ENCODE peak calls at places on chromosomes 13 and 19, in seven cellular contexts. R, K, B, I, A, Q and G are unnamed samples.

GRCh38 chr13:98492335-98493034 is 84.4 kb downstream of the STK24 start:
- DNase-seq in R (no peak), K (no peak), B (no peak), I (peak; percentile 82), A (peak; percentile 39), Q (peak; percentile 50), G (no peak)

GRCh38 chr19:18669524-18669817 is 14.0 kb upstream of the CRTC1 start:
- DNase-seq in R (no peak), K (no peak), B (no peak), I (peak; percentile 36), A (no peak), Q (peak; percentile 72), G (no peak)

GRCh38 chr19:51719251-51719901 is 4.4 kb downstream of the HAS1 start:
- DNase-seq in R (no peak), K (no peak), B (no peak), I (no peak), A (no peak), Q (no peak), G (no peak)

GRCh38 chr13:29750178-29750530 is 100.3 kb downstream of the UBL3 start:
- DNase-seq in R (no peak), K (no peak), B (no peak), I (no peak), A (no peak), Q (no peak), G (no peak)

GRCh38 chr19:23436318-23436717 is 41.0 kb upstream of the ZNF91 start:
- DNase-seq in R (no peak), K (no peak), B (no peak), I (no peak), A (no peak), Q (no peak), G (no peak)

GRCh38 chr19:15195381-15195964 is 5.3 kb downstream of the NOTCH3 start:
- DNase-seq in R (no peak), K (peak; percentile 93), B (peak; percentile 95), I (peak; percentile 53), A (peak; percentile 62), Q (peak; percentile 61), G (no peak)

GRCh38 chr13:93304134-93304533 is 77.5 kb downstream of the GPC6 start:
- DNase-seq in R (no peak), K (no peak), B (no peak), I (no peak), A (no peak), Q (no peak), G (no peak)

GRCh38 chr19:35347171-35347929 is at the start of gene FFAR1:
- DNase-seq in R (no peak), K (peak; percentile 68), B (peak; percentile 51), I (no peak), A (no peak), Q (no peak), G (no peak)

GRCh38 chr13:32381539-32381938 is 46.4 kb downstream of the N4BP2L1 start:
- DNase-seq in R (no peak), K (no peak), B (no peak), I (peak; percentile 61), A (peak; percentile 67), Q (peak; percentile 37), G (peak; percentile 3)

GRCh38 chr13:114076329-114076761 is 56.1 kb downstream of the RASA3 start:
- DNase-seq in R (no peak), K (peak; percentile 52), B (no peak), I (no peak), A (no peak), Q (no peak), G (no peak)

GRCh38 chr19:34269968-34270621 is 15.7 kb downstream of the GARRE1 start:
- DNase-seq in R (peak; percentile 70), K (peak; percentile 89), B (peak; percentile 81), I (peak; percentile 49), A (peak; percentile 81), Q (peak; percentile 66), G (peak; percentile 26)

GRCh38 chr13:113448885-113449692 is 4.2 kb downstream of the ADPRHL1 start:
- DNase-seq in R (peak; percentile 7), K (peak; percentile 64), B (no peak), I (no peak), A (no peak), Q (no peak), G (no peak)

GRCh38 chr19:15394426-15394825 is 14.8 kb upstream of the AKAP8 start:
- DNase-seq in R (no peak), K (no peak), B (peak; percentile 6), I (no peak), A (no peak), Q (no peak), G (no peak)

GRCh38 chr13:105139048-105139379 is 1396.4 kb downstream of the EFNB2 start:
- DNase-seq in R (no peak), K (no peak), B (no peak), I (no peak), A (no peak), Q (no peak), G (no peak)

GRCh38 chr13:111011899-111012298 is 97.0 kb upstream of the ANKRD10 start:
- DNase-seq in R (no peak), K (no peak), B (no peak), I (no peak), A (no peak), Q (no peak), G (no peak)

GRCh38 chr13:113860051-113860471 is 3.8 kb downstream of the GAS6 start:
- DNase-seq in R (no peak), K (no peak), B (peak; percentile 47), I (no peak), A (no peak), Q (no peak), G (no peak)

GRCh38 chr19:3955688-3956087 is 15.2 kb downstream of the DAPK3 start:
- DNase-seq in R (no peak), K (no peak), B (no peak), I (no peak), A (no peak), Q (no peak), G (no peak)

GRCh38 chr19:56111601-56112312 is 9.3 kb downstream of the ZNF787 start:
- DNase-seq in R (no peak), K (peak; percentile 72), B (no peak), I (no peak), A (no peak), Q (no peak), G (no peak)

GRCh38 chr13:112510002-112510780 is 77.8 kb downstream of the TUBGCP3 start:
- DNase-seq in R (no peak), K (no peak), B (no peak), I (peak; percentile 76), A (peak; percentile 64), Q (peak; percentile 71), G (peak; percentile 22)

GRCh38 chr13:88586263-88586662 is 915.1 kb downstream of the SLITRK5 start:
- DNase-seq in R (no peak), K (no peak), B (no peak), I (no peak), A (no peak), Q (no peak), G (no peak)

DNA sequence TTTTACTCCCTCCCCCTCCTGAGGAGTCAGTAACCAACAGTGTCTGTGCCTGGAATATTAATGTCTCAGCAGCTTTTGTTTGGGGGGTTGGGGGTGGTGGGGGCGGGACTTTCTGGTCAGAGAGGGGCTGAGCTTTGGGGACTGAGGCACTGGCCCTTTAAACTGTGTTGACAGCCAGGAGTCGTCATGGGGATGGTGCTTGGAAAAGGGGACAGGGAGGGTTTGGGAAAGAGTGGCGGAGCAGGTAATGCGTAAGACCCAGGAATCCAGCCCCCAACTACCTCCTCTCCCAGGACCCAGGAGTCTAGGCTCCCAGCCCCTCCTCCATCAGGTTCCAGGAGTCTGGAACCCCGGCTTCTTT is 5.2 kb downstream of the CADM4 start:
- DNase-seq in R (no peak), K (no peak), B (no peak), I (no peak), A (no peak), Q (no peak), G (no peak)
- H3K4me3 ChIP-seq in R (no peak overlapping the region), K (no peak overlapping the region), B (no peak overlapping the region), I (no peak overlapping the region), A (peak overlapping the region; percentile 9), Q (no peak overlapping the region), G (no peak overlapping the region)

DNA sequence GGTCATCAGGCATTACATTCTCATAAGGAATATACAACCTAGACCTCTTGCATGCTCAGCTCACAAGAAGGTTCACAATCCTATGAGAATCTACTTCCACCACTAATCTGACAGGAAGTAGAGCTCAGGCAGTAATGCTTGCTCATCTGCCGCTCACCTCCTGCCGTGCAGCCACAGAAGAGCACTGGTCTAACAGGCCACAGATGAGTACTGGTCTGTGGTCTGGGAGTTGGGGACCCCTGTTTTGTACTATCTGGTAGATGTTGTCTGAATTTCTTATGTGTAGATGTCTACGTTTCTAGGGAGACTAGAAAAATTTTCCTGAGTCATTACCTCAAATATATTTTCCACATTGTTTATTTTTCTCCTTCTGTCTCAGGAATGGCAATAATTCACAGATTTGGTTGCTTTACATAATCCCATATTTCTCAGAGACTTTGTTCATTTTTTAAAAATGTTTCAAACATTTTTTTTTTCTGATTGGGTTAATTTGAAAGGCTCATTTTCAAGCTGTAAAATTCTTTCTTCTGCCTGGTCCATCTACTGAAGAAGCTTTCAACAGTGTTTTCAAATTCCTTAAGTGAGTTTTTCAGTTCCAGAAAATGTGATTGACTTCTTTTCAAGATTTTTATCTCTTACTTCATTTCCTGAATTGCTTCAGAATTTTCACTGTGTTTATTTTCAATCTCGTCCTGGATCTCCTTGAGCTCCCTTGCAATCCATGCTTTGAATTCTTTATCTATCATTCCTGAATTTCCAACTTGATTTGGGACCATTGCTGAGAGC is 1322.3 kb downstream of the PCDH9 start:
- DNase-seq in R (no peak), K (no peak), B (no peak), I (no peak), A (no peak), Q (peak; percentile 40), G (no peak)
- H3K4me3 ChIP-seq in R (no peak overlapping the region), K (no peak overlapping the region), B (no peak overlapping the region), I (no peak overlapping the region), A (no peak overlapping the region), Q (no peak overlapping the region), G (no peak overlapping the region)

GRCh38 chr13:25352230-25352629 is 19.5 kb upstream of the ATP8A2 start:
- DNase-seq in R (no peak), K (no peak), B (no peak), I (no peak), A (peak; percentile 42), Q (no peak), G (no peak)

GRCh38 chr13:25345555-25345954 is 26.2 kb upstream of the ATP8A2 start:
- DNase-seq in R (no peak), K (no peak), B (no peak), I (no peak), A (no peak), Q (no peak), G (no peak)

GRCh38 chr13:25352806-25353205 is 19.0 kb upstream of the ATP8A2 start:
- DNase-seq in R (no peak), K (no peak), B (no peak), I (no peak), A (no peak), Q (no peak), G (no peak)

GRCh38 chr13:25347156-25347555 is 24.6 kb upstream of the ATP8A2 start:
- DNase-seq in R (no peak), K (no peak), B (no peak), I (no peak), A (no peak), Q (no peak), G (no peak)
- H3K4me3 ChIP-seq in R (no peak overlapping the region), K (no peak overlapping the region), B (no peak overlapping the region), I (no peak overlapping the region), A (no peak overlapping the region), Q (no peak overlapping the region), G (no peak overlapping the region)

DNA sequence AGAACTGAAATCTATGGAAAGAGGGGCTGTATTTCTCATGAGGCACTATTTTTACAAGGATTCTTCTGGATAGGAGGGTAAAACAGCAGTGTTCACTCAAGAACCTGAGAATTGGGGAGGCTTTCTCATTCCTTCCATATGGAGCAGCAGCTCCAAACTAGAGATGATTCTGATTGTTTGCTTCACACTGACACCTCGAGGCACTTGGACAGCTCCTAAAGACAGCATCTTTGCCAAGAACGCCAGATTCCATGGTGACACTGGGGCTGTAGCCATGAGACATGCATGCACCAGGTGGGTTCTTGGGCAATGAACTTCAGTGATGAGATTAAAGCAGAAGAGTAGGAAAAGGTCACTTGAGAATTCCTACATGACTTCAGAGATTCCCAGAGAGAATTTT is 361.5 kb upstream of the HTR2A start:
- DNase-seq in R (no peak), K (no peak), B (no peak), I (no peak), A (no peak), Q (no peak), G (no peak)
- H3K4me3 ChIP-seq in R (no peak overlapping the region), K (no peak overlapping the region), B (no peak overlapping the region), I (no peak overlapping the region), A (no peak overlapping the region), Q (no peak overlapping the region), G (no peak overlapping the region)